ENCODE peak calls at places on chromosome 4, in nine cellular contexts. Y is heart right ventricle; W is SJSA1; T is effector memory CD4-positive, alpha-beta T cell; E is transverse colon; O is IMR-90; F is Panc1; Z is HCT116; L is GM23248. I is an unnamed sample.

GRCh38 chr4:168164915-168165548 is 72.7 kb downstream of the ANXA10 start:
- DNase-seq in E (no peak), O (no peak), F (no peak), L (no peak), Y (no peak), Z (no peak), T (no peak), W (no peak), I (no peak)

GRCh38 chr4:86035688-86036087 is 324.2 kb downstream of the MAPK10 start:
- DNase-seq in O (peak; percentile 80), L (peak; percentile 46), Y (no peak), T (no peak), F (no peak), E (no peak), W (peak; percentile 28), Z (no peak), I (no peak)

GRCh38 chr4:121742794-121743193 is 22.2 kb downstream of the SMIM43 start:
- DNase-seq in F (no peak), E (no peak), L (no peak), Z (no peak), Y (no peak), T (no peak), O (no peak), W (no peak), I (no peak)

GRCh38 chr4:139873111-139873866 is 207.7 kb downstream of the MGST2 start:
- DNase-seq in T (no peak), L (peak; percentile 54), E (no peak), Z (no peak), F (no peak), O (peak; percentile 34), Y (no peak), W (no peak), I (no peak)

GRCh38 chr4:6027392-6027791 is 9.2 kb upstream of the C4orf50 start:
- DNase-seq in L (no peak), F (no peak), W (no peak), T (no peak), Y (no peak), E (no peak), O (no peak), Z (no peak), I (no peak)

GRCh38 chr4:107825072-107825789 is 499 bp downstream of the SGMS2 start:
- DNase-seq in O (peak; percentile 39), L (peak; percentile 78), W (peak; percentile 64), Z (no peak), T (no peak), Y (peak; percentile 21), F (no peak), E (peak; percentile 58), I (no peak)

GRCh38 chr4:6472387-6473263 is at the start of gene PPP2R2C:
- DNase-seq in F (no peak), Y (no peak), W (no peak), Z (no peak), T (no peak), E (no peak), L (no peak), O (no peak), I (no peak)

GRCh38 chr4:3291411-3291968 is 1.3 kb upstream of the RGS12 start:
- DNase-seq in Z (no peak), E (peak; percentile 67), T (no peak), F (no peak), W (no peak), Y (no peak), L (no peak), O (no peak), I (peak; percentile 71)

GRCh38 chr4:147853706-147854105 is 121.8 kb downstream of the ARHGAP10 start:
- DNase-seq in Y (no peak), L (peak; percentile 92), O (peak; percentile 79), T (no peak), Z (no peak), F (no peak), E (no peak), W (no peak), I (no peak)
- H3K4me1 ChIP-seq in Y (peaks cover 9% of the 10 kb centered on the region), L (peaks cover 21% of the 10 kb centered on the region), O (peaks cover 7% of the 10 kb centered on the region), T (no peaks in the 10 kb centered on the region), Z (no peaks in the 10 kb centered on the region), F (no peaks in the 10 kb centered on the region), E (peaks cover 13% of the 10 kb centered on the region), W (peaks cover 23% of the 10 kb centered on the region), I (peaks cover 7% of the 10 kb centered on the region)

GRCh38 chr4:153679476-153679875 is 4.6 kb upstream of the TLR2 start:
- DNase-seq in W (no peak), E (no peak), F (no peak), Z (no peak), Y (no peak), O (no peak), L (no peak), T (no peak), I (peak; percentile 80)

GRCh38 chr4:153676984-153677383 is 7.1 kb upstream of the TLR2 start:
- DNase-seq in W (peak; percentile 9), L (peak; percentile 83), E (no peak), T (no peak), F (peak; percentile 48), Y (no peak), O (peak; percentile 63), Z (peak; percentile 19), I (no peak)

GRCh38 chr4:153676491-153676890 is 7.6 kb upstream of the TLR2 start:
- DNase-seq in W (no peak), F (no peak), Z (no peak), Y (no peak), O (peak; percentile 12), E (no peak), T (no peak), L (peak; percentile 22), I (no peak)
- H3K27ac ChIP-seq in W (no peak overlapping the region), F (no peak overlapping the region), Z (no peak overlapping the region), Y (no peak overlapping the region), O (no peak overlapping the region), E (no peak overlapping the region), T (no peak overlapping the region), L (peak overlapping the region; percentile 18), I (peak overlapping the region; percentile 51)

GRCh38 chr4:119106036-119107000 is 29.3 kb upstream of the MYOZ2 start:
- DNase-seq in T (no peak), L (peak; percentile 70), Z (no peak), O (no peak), Y (no peak), E (no peak), W (no peak), F (no peak), I (no peak)

GRCh38 chr4:119104644-119105273 is 30.9 kb upstream of the MYOZ2 start:
- DNase-seq in E (no peak), F (no peak), O (no peak), Y (no peak), L (no peak), Z (no peak), W (no peak), T (no peak), I (no peak)

GRCh38 chr4:119100640-119101039 is 35.0 kb upstream of the MYOZ2 start:
- DNase-seq in F (no peak), E (no peak), T (no peak), O (no peak), W (no peak), Y (no peak), L (no peak), Z (no peak), I (no peak)

GRCh38 chr4:119105605-119106004 is 30.0 kb upstream of the MYOZ2 start:
- DNase-seq in L (peak; percentile 28), E (no peak), W (no peak), F (no peak), T (no peak), O (no peak), Z (no peak), Y (no peak), I (no peak)

GRCh38 chr4:119103263-119103662 is 32.4 kb upstream of the MYOZ2 start:
- DNase-seq in E (peak; percentile 41), T (no peak), W (peak; percentile 90), Z (peak; percentile 85), L (peak; percentile 96), F (peak; percentile 71), O (peak; percentile 99), Y (no peak), I (peak; percentile 87)
- H3K4me1 ChIP-seq in E (peaks cover 67% of the 10 kb centered on the region), T (no peaks in the 10 kb centered on the region), W (peaks cover 21% of the 10 kb centered on the region), Z (peaks cover 3% of the 10 kb centered on the region), L (peaks cover 58% of the 10 kb centered on the region), F (no peaks in the 10 kb centered on the region), O (peaks cover 13% of the 10 kb centered on the region), Y (peaks cover 24% of the 10 kb centered on the region), I (peaks cover 47% of the 10 kb centered on the region)

GRCh38 chr4:89287945-89288344 is 19.7 kb downstream of the GPRIN3 start:
- DNase-seq in O (no peak), F (no peak), L (no peak), Z (no peak), T (no peak), Y (no peak), E (no peak), W (no peak), I (no peak)

GRCh38 chr4:89288430-89288829 is 19.2 kb downstream of the GPRIN3 start:
- DNase-seq in Y (no peak), L (no peak), W (no peak), E (no peak), O (no peak), F (no peak), Z (no peak), T (no peak), I (no peak)

GRCh38 chr4:89289312-89289711 is 18.3 kb downstream of the GPRIN3 start:
- DNase-seq in Z (no peak), E (no peak), F (no peak), T (no peak), L (no peak), O (no peak), W (no peak), Y (no peak), I (no peak)

GRCh38 chr4:89293299-89293698 is 14.3 kb downstream of the GPRIN3 start:
- DNase-seq in T (no peak), O (no peak), Z (no peak), Y (no peak), W (no peak), E (no peak), F (no peak), L (no peak), I (no peak)

GRCh38 chr4:89290727-89291126 is 16.9 kb downstream of the GPRIN3 start:
- DNase-seq in E (no peak), L (no peak), F (no peak), Y (no peak), Z (no peak), O (no peak), W (no peak), T (no peak), I (no peak)
- H3K27ac ChIP-seq in E (no peak overlapping the region), L (no peak overlapping the region), F (no peak overlapping the region), Y (peak overlapping the region; percentile 55), Z (no peak overlapping the region), O (no peak overlapping the region), W (no peak overlapping the region), T (peak overlapping the region; percentile 64), I (no peak overlapping the region)

DNA sequence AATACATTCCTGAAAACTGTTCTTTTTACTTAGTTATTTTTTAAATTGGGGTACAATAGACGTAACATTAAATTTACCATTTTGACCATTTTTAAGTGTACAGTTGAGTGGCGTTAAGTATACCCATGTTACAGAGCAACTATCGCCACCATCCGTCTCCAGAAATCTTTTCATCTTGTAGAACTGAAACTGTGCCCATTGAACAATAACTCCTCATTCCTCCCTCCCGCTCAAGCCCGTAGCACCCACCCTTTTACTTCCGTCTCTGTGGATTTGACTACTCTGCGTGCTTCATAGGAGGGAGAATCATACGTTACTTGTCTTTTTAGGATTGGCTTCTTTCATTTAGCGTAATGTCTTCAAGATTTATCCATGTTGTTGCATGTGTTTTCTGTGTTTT is 55.3 kb downstream of the TMEM131L start:
- DNase-seq in W (no peak), O (no peak), L (no peak), Z (no peak), F (no peak), E (no peak), T (no peak), Y (no peak), I (no peak)
- H3K4me1 ChIP-seq in W (peaks cover 9% of the 10 kb centered on the region), O (peaks cover 6% of the 10 kb centered on the region), L (no peaks in the 10 kb centered on the region), Z (peaks cover 5% of the 10 kb centered on the region), F (peaks cover 6% of the 10 kb centered on the region), E (peaks cover 53% of the 10 kb centered on the region), T (peaks cover 59% of the 10 kb centered on the region), Y (peaks cover 21% of the 10 kb centered on the region), I (peaks cover 30% of the 10 kb centered on the region)